ENCODE peak calls at places on chromosomes 6 and 20, in eight cellular contexts. One of them, this sample, is unnamed.
A peak's percentile ranks its signal among the peaks of the same experiment; 100 is the strongest.

GRCh38 chr20:31841928-31842327 is 3.5 kb downstream of the FOXS1 start:
- DNase-seq in fibroblast of pulmonary artery: peak; percentile 84
- DNase-seq in CD4-positive, alpha-beta T cell: no peak
- DNase-seq in spleen: no peak
- DNase-seq in HCT116: no peak
- DNase-seq in pancreas: no peak
- DNase-seq in choroid plexus epithelial cell: peak; percentile 84
- DNase-seq in gastrocnemius medialis: no peak
- DNase-seq in this sample: peak; percentile 42

GRCh38 chr6:6494677-6495076 is 93.8 kb upstream of the LY86 start:
- DNase-seq in fibroblast of pulmonary artery: no peak
- DNase-seq in CD4-positive, alpha-beta T cell: no peak
- DNase-seq in pancreas: no peak
- DNase-seq in spleen: peak; percentile 84
- DNase-seq in choroid plexus epithelial cell: no peak
- DNase-seq in HCT116: peak; percentile 49
- DNase-seq in gastrocnemius medialis: no peak
- DNase-seq in this sample: no peak

GRCh38 chr6:125918681-125919566 is 37.6 kb upstream of the HINT3 start:
- DNase-seq in choroid plexus epithelial cell: peak; percentile 96
- DNase-seq in fibroblast of pulmonary artery: peak; percentile 97
- DNase-seq in spleen: no peak
- DNase-seq in CD4-positive, alpha-beta T cell: no peak
- DNase-seq in gastrocnemius medialis: no peak
- DNase-seq in HCT116: no peak
- DNase-seq in pancreas: no peak
- DNase-seq in this sample: no peak

GRCh38 chr6:141977782-141978181 is 154.9 kb upstream of the GJE1 start:
- DNase-seq in pancreas: no peak
- DNase-seq in HCT116: no peak
- DNase-seq in fibroblast of pulmonary artery: no peak
- DNase-seq in choroid plexus epithelial cell: no peak
- DNase-seq in CD4-positive, alpha-beta T cell: no peak
- DNase-seq in spleen: no peak
- DNase-seq in gastrocnemius medialis: no peak
- DNase-seq in this sample: no peak

GRCh38 chr6:78580923-78581322 is 286.4 kb upstream of the IRAK1BP1 start:
- DNase-seq in HCT116: no peak
- DNase-seq in spleen: no peak
- DNase-seq in choroid plexus epithelial cell: no peak
- DNase-seq in fibroblast of pulmonary artery: no peak
- DNase-seq in gastrocnemius medialis: no peak
- DNase-seq in pancreas: no peak
- DNase-seq in CD4-positive, alpha-beta T cell: no peak
- DNase-seq in this sample: no peak

GRCh38 chr20:32555584-32555983 is 29.5 kb downstream of the NOL4L start:
- DNase-seq in spleen: no peak
- DNase-seq in fibroblast of pulmonary artery: no peak
- DNase-seq in CD4-positive, alpha-beta T cell: no peak
- DNase-seq in gastrocnemius medialis: no peak
- DNase-seq in pancreas: no peak
- DNase-seq in choroid plexus epithelial cell: no peak
- DNase-seq in HCT116: no peak
- DNase-seq in this sample: no peak

GRCh38 chr6:34465551-34466241 is at the start of gene PACSIN1:
- DNase-seq in CD4-positive, alpha-beta T cell: peak; percentile 7
- DNase-seq in pancreas: peak; percentile 43
- DNase-seq in choroid plexus epithelial cell: no peak
- DNase-seq in HCT116: no peak
- DNase-seq in gastrocnemius medialis: no peak
- DNase-seq in fibroblast of pulmonary artery: no peak
- DNase-seq in spleen: peak; percentile 78
- DNase-seq in this sample: no peak

GRCh38 chr6:149696904-149697303 is 21.0 kb downstream of the LATS1 start:
- DNase-seq in choroid plexus epithelial cell: peak; percentile 46
- DNase-seq in HCT116: no peak
- DNase-seq in gastrocnemius medialis: no peak
- DNase-seq in spleen: no peak
- DNase-seq in fibroblast of pulmonary artery: peak; percentile 38
- DNase-seq in CD4-positive, alpha-beta T cell: no peak
- DNase-seq in pancreas: no peak
- DNase-seq in this sample: no peak

GRCh38 chr6:2593167-2593566 is 157.6 kb downstream of the MYLK4 start:
- DNase-seq in fibroblast of pulmonary artery: no peak
- DNase-seq in gastrocnemius medialis: no peak
- DNase-seq in choroid plexus epithelial cell: no peak
- DNase-seq in CD4-positive, alpha-beta T cell: no peak
- DNase-seq in pancreas: no peak
- DNase-seq in spleen: no peak
- DNase-seq in HCT116: no peak
- DNase-seq in this sample: no peak

GRCh38 chr6:13012977-13013680 is 296.6 kb downstream of the PHACTR1 start:
- DNase-seq in choroid plexus epithelial cell: peak; percentile 9
- DNase-seq in HCT116: no peak
- DNase-seq in pancreas: peak; percentile 84
- DNase-seq in spleen: no peak
- DNase-seq in gastrocnemius medialis: no peak
- DNase-seq in fibroblast of pulmonary artery: peak; percentile 7
- DNase-seq in CD4-positive, alpha-beta T cell: no peak
- DNase-seq in this sample: no peak

GRCh38 chr20:46699651-46700359 is 9.6 kb upstream of the SLC2A10 start:
- DNase-seq in pancreas: no peak
- DNase-seq in fibroblast of pulmonary artery: peak; percentile 65
- DNase-seq in CD4-positive, alpha-beta T cell: no peak
- DNase-seq in spleen: no peak
- DNase-seq in choroid plexus epithelial cell: peak; percentile 71
- DNase-seq in gastrocnemius medialis: no peak
- DNase-seq in HCT116: no peak
- DNase-seq in this sample: no peak
- TF ChIP-seq CTCF in pancreas: peak; percentile 18
- TF ChIP-seq CTCF in fibroblast of pulmonary artery: peak; percentile 89
- TF ChIP-seq CTCF in CD4-positive, alpha-beta T cell: peak; percentile 17
- TF ChIP-seq CTCF in spleen: peak; percentile 30
- TF ChIP-seq CTCF in choroid plexus epithelial cell: peak; percentile 91
- TF ChIP-seq CTCF in gastrocnemius medialis: no peak
- TF ChIP-seq CTCF in HCT116: peak; percentile 65
- TF ChIP-seq CTCF in this sample: no peak

GRCh38 chr6:75210885-75211739 is 5.3 kb upstream of the COL12A1 start:
- DNase-seq in fibroblast of pulmonary artery: peak; percentile 85
- DNase-seq in spleen: no peak
- DNase-seq in CD4-positive, alpha-beta T cell: no peak
- DNase-seq in choroid plexus epithelial cell: peak; percentile 87
- DNase-seq in gastrocnemius medialis: no peak
- DNase-seq in HCT116: no peak
- DNase-seq in pancreas: no peak
- DNase-seq in this sample: no peak

GRCh38 chr6:75211920-75212590 is 6.2 kb upstream of the COL12A1 start:
- DNase-seq in pancreas: no peak
- DNase-seq in fibroblast of pulmonary artery: peak; percentile 48
- DNase-seq in spleen: no peak
- DNase-seq in gastrocnemius medialis: no peak
- DNase-seq in choroid plexus epithelial cell: no peak
- DNase-seq in CD4-positive, alpha-beta T cell: no peak
- DNase-seq in HCT116: no peak
- DNase-seq in this sample: no peak

GRCh38 chr6:75213112-75213511 is 7.3 kb upstream of the COL12A1 start:
- DNase-seq in CD4-positive, alpha-beta T cell: no peak
- DNase-seq in spleen: no peak
- DNase-seq in choroid plexus epithelial cell: no peak
- DNase-seq in HCT116: no peak
- DNase-seq in fibroblast of pulmonary artery: peak; percentile 76
- DNase-seq in gastrocnemius medialis: no peak
- DNase-seq in pancreas: no peak
- DNase-seq in this sample: no peak

GRCh38 chr6:75215291-75215690 is 9.4 kb upstream of the COL12A1 start:
- DNase-seq in spleen: no peak
- DNase-seq in gastrocnemius medialis: no peak
- DNase-seq in fibroblast of pulmonary artery: no peak
- DNase-seq in choroid plexus epithelial cell: no peak
- DNase-seq in CD4-positive, alpha-beta T cell: no peak
- DNase-seq in pancreas: no peak
- DNase-seq in HCT116: no peak
- DNase-seq in this sample: no peak

DNA sequence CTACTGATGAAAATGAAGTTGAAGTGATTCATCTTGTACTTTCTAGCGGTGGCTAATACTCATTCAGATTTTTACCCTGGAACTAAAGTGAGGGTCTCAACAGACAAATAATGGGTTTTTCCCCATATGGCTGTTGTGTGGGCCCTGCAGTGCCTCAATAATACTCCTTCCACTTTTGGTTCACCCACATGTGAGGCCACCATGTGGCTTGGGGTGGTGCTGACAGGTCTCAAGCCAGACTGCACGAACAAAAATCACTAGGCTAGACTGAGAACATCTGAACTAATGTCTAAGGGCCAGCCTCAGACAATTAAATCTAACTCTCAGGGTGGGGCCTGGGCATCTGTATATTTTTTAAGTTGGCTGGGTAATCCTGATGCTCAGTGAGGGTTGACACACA is 7.9 kb upstream of the COL12A1 start:
- DNase-seq in choroid plexus epithelial cell: no peak
- DNase-seq in spleen: no peak
- DNase-seq in pancreas: no peak
- DNase-seq in HCT116: no peak
- DNase-seq in CD4-positive, alpha-beta T cell: no peak
- DNase-seq in fibroblast of pulmonary artery: no peak
- DNase-seq in gastrocnemius medialis: no peak
- DNase-seq in this sample: no peak
- TF ChIP-seq CTCF in choroid plexus epithelial cell: peak; percentile 16
- TF ChIP-seq CTCF in spleen: no peak
- TF ChIP-seq CTCF in pancreas: no peak
- TF ChIP-seq CTCF in HCT116: no peak
- TF ChIP-seq CTCF in CD4-positive, alpha-beta T cell: no peak
- TF ChIP-seq CTCF in fibroblast of pulmonary artery: no peak
- TF ChIP-seq CTCF in gastrocnemius medialis: no peak
- TF ChIP-seq CTCF in this sample: no peak

GRCh38 chr6:138285800-138286199 is 67.5 kb upstream of the PBOV1 start:
- DNase-seq in gastrocnemius medialis: no peak
- DNase-seq in pancreas: no peak
- DNase-seq in choroid plexus epithelial cell: no peak
- DNase-seq in HCT116: no peak
- DNase-seq in fibroblast of pulmonary artery: no peak
- DNase-seq in CD4-positive, alpha-beta T cell: no peak
- DNase-seq in spleen: no peak
- DNase-seq in this sample: no peak
- TF ChIP-seq CTCF in gastrocnemius medialis: no peak
- TF ChIP-seq CTCF in pancreas: no peak
- TF ChIP-seq CTCF in choroid plexus epithelial cell: peak; percentile 30
- TF ChIP-seq CTCF in HCT116: peak; percentile 40
- TF ChIP-seq CTCF in fibroblast of pulmonary artery: no peak
- TF ChIP-seq CTCF in CD4-positive, alpha-beta T cell: no peak
- TF ChIP-seq CTCF in spleen: no peak
- TF ChIP-seq CTCF in this sample: no peak

GRCh38 chr6:135181333-135182119 is 418 bp downstream of the MYB start:
- DNase-seq in fibroblast of pulmonary artery: no peak
- DNase-seq in HCT116: no peak
- DNase-seq in choroid plexus epithelial cell: no peak
- DNase-seq in CD4-positive, alpha-beta T cell: no peak
- DNase-seq in gastrocnemius medialis: no peak
- DNase-seq in pancreas: no peak
- DNase-seq in spleen: peak; percentile 80
- DNase-seq in this sample: no peak

GRCh38 chr6:135185483-135185882 is 4.4 kb downstream of the MYB start:
- DNase-seq in pancreas: no peak
- DNase-seq in HCT116: no peak
- DNase-seq in fibroblast of pulmonary artery: no peak
- DNase-seq in spleen: no peak
- DNase-seq in gastrocnemius medialis: no peak
- DNase-seq in CD4-positive, alpha-beta T cell: no peak
- DNase-seq in choroid plexus epithelial cell: no peak
- DNase-seq in this sample: no peak

GRCh38 chr6:135182993-135183531 is 2.0 kb downstream of the MYB start:
- DNase-seq in pancreas: peak; percentile 28
- DNase-seq in fibroblast of pulmonary artery: no peak
- DNase-seq in gastrocnemius medialis: no peak
- DNase-seq in choroid plexus epithelial cell: no peak
- DNase-seq in CD4-positive, alpha-beta T cell: peak; percentile 75
- DNase-seq in spleen: peak; percentile 89
- DNase-seq in HCT116: no peak
- DNase-seq in this sample: no peak

GRCh38 chr6:135182120-135182992 is 1.2 kb downstream of the MYB start:
- DNase-seq in choroid plexus epithelial cell: no peak
- DNase-seq in fibroblast of pulmonary artery: no peak
- DNase-seq in gastrocnemius medialis: no peak
- DNase-seq in HCT116: no peak
- DNase-seq in spleen: peak; percentile 88
- DNase-seq in CD4-positive, alpha-beta T cell: peak; percentile 45
- DNase-seq in pancreas: peak; percentile 19
- DNase-seq in this sample: no peak

GRCh38 chr6:135183532-135184440 is 2.7 kb downstream of the MYB start:
- DNase-seq in CD4-positive, alpha-beta T cell: peak; percentile 75
- DNase-seq in HCT116: peak; percentile 83
- DNase-seq in pancreas: peak; percentile 38
- DNase-seq in fibroblast of pulmonary artery: peak; percentile 57
- DNase-seq in choroid plexus epithelial cell: peak; percentile 70
- DNase-seq in gastrocnemius medialis: no peak
- DNase-seq in spleen: peak; percentile 89
- DNase-seq in this sample: no peak
- TF ChIP-seq CTCF in CD4-positive, alpha-beta T cell: peak; percentile 67
- TF ChIP-seq CTCF in HCT116: peak; percentile 72
- TF ChIP-seq CTCF in pancreas: no peak
- TF ChIP-seq CTCF in fibroblast of pulmonary artery: peak; percentile 66
- TF ChIP-seq CTCF in choroid plexus epithelial cell: peak; percentile 78
- TF ChIP-seq CTCF in gastrocnemius medialis: no peak
- TF ChIP-seq CTCF in spleen: peak; percentile 52
- TF ChIP-seq CTCF in this sample: peak; percentile 28

DNA sequence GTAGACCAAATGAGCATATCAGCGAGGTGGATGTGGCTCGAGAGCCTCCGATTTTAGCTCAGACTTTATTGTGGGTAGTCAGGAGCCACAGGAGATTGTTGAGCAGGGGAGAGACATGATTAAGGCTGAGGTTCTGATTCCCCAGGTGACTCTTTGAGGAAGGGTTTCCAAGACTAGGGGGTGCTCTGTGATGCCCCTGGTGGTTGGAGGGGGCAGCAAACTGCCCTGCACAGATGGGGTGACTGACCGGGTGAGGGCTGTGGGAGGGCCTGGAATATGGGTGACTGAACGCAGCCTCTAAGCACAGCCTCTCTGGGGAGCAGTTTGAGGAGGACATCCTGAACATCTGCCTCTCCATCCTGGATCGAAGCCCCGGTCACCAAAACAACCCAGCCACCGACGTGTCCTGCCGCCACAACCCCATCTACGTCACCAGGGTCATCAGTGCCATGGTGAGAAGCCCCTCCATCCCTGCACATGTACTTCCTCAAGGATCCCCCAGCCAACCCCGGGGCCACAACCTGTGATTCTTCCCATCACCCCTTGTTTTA is 17.0 kb downstream of the TGM6 start:
- DNase-seq in pancreas: no peak
- DNase-seq in HCT116: no peak
- DNase-seq in CD4-positive, alpha-beta T cell: no peak
- DNase-seq in gastrocnemius medialis: no peak
- DNase-seq in spleen: no peak
- DNase-seq in fibroblast of pulmonary artery: no peak
- DNase-seq in choroid plexus epithelial cell: no peak
- DNase-seq in this sample: no peak
- TF ChIP-seq CTCF in pancreas: no peak
- TF ChIP-seq CTCF in HCT116: no peak
- TF ChIP-seq CTCF in CD4-positive, alpha-beta T cell: no peak
- TF ChIP-seq CTCF in gastrocnemius medialis: no peak
- TF ChIP-seq CTCF in spleen: no peak
- TF ChIP-seq CTCF in fibroblast of pulmonary artery: no peak
- TF ChIP-seq CTCF in choroid plexus epithelial cell: no peak
- TF ChIP-seq CTCF in this sample: no peak

This sample was measured in mesothelial cell of epicardium.